ENCODE peak calls at places on chromosome 13, in five cellular contexts. T, B, R, G and P are unnamed samples. For H3K9me3, the result is how much of the 10 kb centered on the place peaks cover.

GRCh38 chr13:44231786-44232516 is 141.7 kb upstream of the SERP2 start:
- DNase-seq in T (peak), B (peak), R (no peak), G (peak), P (no peak)

GRCh38 chr13:34913040-34913439 is 29.0 kb upstream of the NBEA start:
- DNase-seq in T (no peak), B (no peak), R (no peak), G (peak), P (no peak)

GRCh38 chr13:41188584-41188983 is 5.8 kb downstream of the KBTBD7 start:
- DNase-seq in T (no peak), B (no peak), R (no peak), G (no peak), P (no peak)

GRCh38 chr13:99000137-99000536 is 22.3 kb upstream of the DOCK9 start:
- DNase-seq in T (no peak), B (no peak), R (peak), G (no peak), P (no peak)

GRCh38 chr13:111406636-111407035 is 86.2 kb downstream of the TEX29 start:
- DNase-seq in T (no peak), B (no peak), R (no peak), G (no peak), P (no peak)

GRCh38 chr13:51564671-51565070 is 19.6 kb upstream of the WDFY2 start:
- DNase-seq in T (no peak), B (no peak), R (no peak), G (no peak), P (no peak)

GRCh38 chr13:39310961-39311360 is 272.7 kb downstream of the NHLRC3 start:
- DNase-seq in T (no peak), B (no peak), R (no peak), G (no peak), P (no peak)

GRCh38 chr13:59743195-59743594 is 420.5 kb downstream of the DIAPH3 start:
- DNase-seq in T (no peak), B (no peak), R (no peak), G (no peak), P (no peak)

GRCh38 chr13:21674271-21675009 is 3.6 kb downstream of the FGF9 start:
- DNase-seq in T (no peak), B (no peak), R (peak), G (peak), P (no peak)

DNA sequence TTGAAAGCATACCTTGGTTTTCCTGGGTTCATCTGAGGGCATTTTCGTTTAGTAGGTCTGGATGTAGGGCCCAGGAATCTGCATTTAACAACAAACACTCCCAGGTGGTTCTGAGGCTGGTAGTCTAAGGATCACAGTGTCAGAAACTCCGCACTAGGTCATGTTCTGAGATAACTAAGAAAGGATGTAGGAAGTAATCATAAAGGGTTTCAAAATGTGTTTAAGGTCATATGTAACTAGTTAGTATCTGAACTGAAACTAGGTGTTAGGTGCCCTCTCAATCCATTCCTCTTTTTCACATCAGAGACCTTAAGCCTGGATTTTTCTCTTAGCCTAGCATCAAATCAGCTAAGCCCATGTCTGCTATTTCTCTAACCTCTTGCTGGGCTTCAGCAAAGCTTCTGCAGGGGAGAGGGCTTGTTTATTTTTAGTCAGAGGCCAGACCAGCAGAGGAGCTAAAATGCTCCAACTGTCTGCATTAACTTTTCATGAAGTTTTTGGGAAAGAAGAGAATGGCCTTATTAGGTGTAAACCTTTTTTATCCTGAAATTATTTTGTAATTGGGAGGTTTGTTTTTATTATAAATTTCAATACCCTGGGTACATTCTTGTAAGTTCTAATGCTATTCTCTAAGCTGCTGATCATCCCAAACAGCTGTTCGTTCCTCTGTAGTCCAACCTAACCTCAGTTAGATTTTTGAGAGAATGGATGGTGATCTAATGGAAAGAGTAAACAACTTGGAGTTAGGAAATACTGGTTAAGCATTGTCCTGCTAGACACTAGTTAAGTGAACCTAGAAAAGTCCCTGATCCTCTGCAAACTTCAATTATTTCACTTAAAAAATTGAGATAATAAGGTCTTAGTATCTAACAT is 262.8 kb upstream of the RFC3 start:
- DNase-seq in T (no peak), B (no peak), R (no peak), G (no peak), P (no peak)
- H3K9me3 ChIP-seq in T (under half), B (under half), R (under half), G (under half), P (under half)

GRCh38 chr13:103634066-103634465 is 567.8 kb upstream of the SLC10A2 start:
- DNase-seq in T (no peak), B (no peak), R (no peak), G (no peak), P (no peak)

GRCh38 chr13:103640617-103641016 is 574.4 kb upstream of the SLC10A2 start:
- DNase-seq in T (no peak), B (no peak), R (no peak), G (no peak), P (no peak)

GRCh38 chr13:103638706-103639105 is 572.5 kb upstream of the SLC10A2 start:
- DNase-seq in T (no peak), B (no peak), R (no peak), G (no peak), P (no peak)

GRCh38 chr13:103639326-103639725 is 573.1 kb upstream of the SLC10A2 start:
- DNase-seq in T (no peak), B (no peak), R (no peak), G (no peak), P (no peak)
- H3K9me3 ChIP-seq in T (under half), B (under half), R (under half), G (under half), P (under half)

GRCh38 chr13:75514080-75515040 is 23.3 kb downstream of the COMMD6 start:
- DNase-seq in T (no peak), B (no peak), R (no peak), G (no peak), P (no peak)
- H3K9me3 ChIP-seq in T (under half), B (under half), R (under half), G (under half), P (under half)

DNA sequence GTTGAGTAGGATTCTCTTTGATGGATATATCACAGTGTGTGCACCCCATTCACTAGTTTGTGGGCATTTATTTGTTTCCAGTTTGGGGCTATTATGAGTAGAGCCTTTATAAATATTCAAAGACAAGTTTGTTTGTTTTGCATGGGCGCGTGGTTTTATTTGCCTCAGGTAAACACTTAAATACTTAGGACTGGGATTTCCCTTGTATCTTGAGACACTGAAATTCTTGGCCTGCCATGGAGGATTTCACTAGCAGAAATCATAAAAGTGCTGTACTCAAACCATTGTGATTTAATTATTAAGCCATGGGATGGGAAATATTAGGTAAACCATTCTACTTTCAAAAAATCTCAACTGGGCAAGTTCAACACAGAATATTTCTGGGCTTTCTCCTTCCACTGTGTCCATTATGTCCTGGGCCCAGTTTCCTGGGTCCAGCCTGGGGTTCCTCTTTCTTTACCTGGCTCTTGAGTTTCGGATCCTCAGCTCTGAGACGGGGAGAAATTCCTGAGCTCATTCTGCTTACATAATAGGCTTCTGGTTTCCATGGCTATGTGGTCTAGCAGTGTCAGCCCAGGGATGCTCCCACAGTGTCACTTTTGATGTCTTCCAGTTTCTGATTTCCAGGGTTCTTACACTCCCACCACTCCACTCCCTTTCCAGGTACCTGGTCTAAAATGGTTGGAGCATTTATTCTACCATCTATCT is 14.4 kb downstream of the MYO16 start:
- DNase-seq in T (no peak), B (no peak), R (no peak), G (no peak), P (no peak)
- H3K9me3 ChIP-seq in T (under half), B (under half), R (under half), G (under half), P (under half)

DNA sequence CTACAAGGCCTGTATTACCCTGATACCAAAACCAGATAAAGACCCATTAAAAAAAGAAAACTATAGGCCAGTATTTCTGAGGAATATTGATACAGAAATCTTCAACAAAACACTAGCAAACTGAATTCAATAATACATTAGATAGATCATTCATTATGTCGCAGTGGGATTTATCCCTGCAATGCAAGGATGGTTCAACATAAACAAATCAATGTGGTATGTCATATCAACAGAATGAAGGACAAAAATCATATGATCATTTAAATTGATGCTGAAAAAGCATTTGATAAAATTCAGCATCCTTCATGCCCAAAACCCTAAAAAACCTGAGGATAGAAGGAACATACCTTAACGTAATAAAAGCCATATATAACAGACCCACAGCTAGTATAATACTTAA is 50.0 kb downstream of the RB1 start:
- DNase-seq in T (no peak), B (no peak), R (no peak), G (no peak), P (no peak)
- H3K9me3 ChIP-seq in T (under half), B (under half), R (under half), G (under half), P (under half)

GRCh38 chr13:30870916-30871712 is 35.0 kb upstream of the MEDAG start:
- DNase-seq in T (no peak), B (no peak), R (no peak), G (peak), P (no peak)
- H3K9me3 ChIP-seq in T (under half), B (under half), R (under half), G (under half), P (under half)

GRCh38 chr13:19252381-19252780 is 70.8 kb upstream of the TUBA3C start:
- DNase-seq in T (no peak), B (no peak), R (no peak), G (no peak), P (no peak)
- H3K9me3 ChIP-seq in T (under half), B (under half), R (under half), G (under half), P (under half)

GRCh38 chr13:105368781-105369180 is 1166.7 kb downstream of the EFNB2 start:
- DNase-seq in T (no peak), B (no peak), R (no peak), G (no peak), P (no peak)
- H3K9me3 ChIP-seq in T (under half), B (under half), R (under half), G (under half), P (under half)

GRCh38 chr13:80654638-80655249 is 313.8 kb upstream of the SPRY2 start:
- DNase-seq in T (no peak), B (peak), R (no peak), G (no peak), P (peak)
- H3K9me3 ChIP-seq in T (under half), B (under half), R (under half), G (under half), P (under half)